ENCODE peak calls at places on chromosomes 12 and 14, in five cellular contexts. Y is suprapubic skin, Q is K562, N is IMR-90, H is left ventricle myocardium inferior. M is an unnamed sample.

GRCh38 chr14:99612737-99613330 is 8.8 kb upstream of the CCDC85C start:
- DNase-seq in Y (no peak), Q (no peak), N (peak), H (no peak), M (peak)

GRCh38 chr14:73740921-73741326 is 26.7 kb upstream of the PNMA1 start:
- DNase-seq in Y (no peak), Q (peak), N (no peak), H (peak), M (peak)

GRCh38 chr12:45217846-45218245 is 2.0 kb downstream of the ANO6 start:
- DNase-seq in Y (no peak), Q (no peak), N (peak), H (no peak), M (no peak)

GRCh38 chr14:41289025-41289424 is 317.7 kb upstream of the LRFN5 start:
- DNase-seq in Y (no peak), Q (no peak), N (no peak), H (no peak), M (no peak)

GRCh38 chr12:6443361-6443983 is 1.3 kb upstream of the CD27 start:
- DNase-seq in Y (no peak), Q (no peak), N (no peak), H (no peak), M (no peak)

GRCh38 chr12:29304388-29304787 is 76.6 kb downstream of the ERGIC2 start:
- DNase-seq in Y (no peak), Q (no peak), N (no peak), H (no peak), M (no peak)

GRCh38 chr12:4829793-4830162 is 79.9 kb upstream of the KCNA1 start:
- DNase-seq in Y (no peak), Q (no peak), N (no peak), H (no peak), M (no peak)

GRCh38 chr12:80445083-80445482 is 1.0 kb downstream of the PTPRQ start:
- DNase-seq in Y (no peak), Q (no peak), N (peak), H (no peak), M (peak)

GRCh38 chr14:95614335-95614734 is 71.9 kb upstream of the TCL1B start:
- DNase-seq in Y (no peak), Q (no peak), N (no peak), H (no peak), M (no peak)

GRCh38 chr12:117985182-117985581 is 16.4 kb upstream of the KSR2 start:
- DNase-seq in Y (no peak), Q (no peak), N (no peak), H (no peak), M (no peak)

GRCh38 chr14:80924365-80925103 is 17.0 kb downstream of the CEP128 start:
- DNase-seq in Y (no peak), Q (no peak), N (no peak), H (no peak), M (no peak)

GRCh38 chr14:29459967-29460366 is 467.7 kb downstream of the PRKD1 start:
- DNase-seq in Y (no peak), Q (no peak), N (no peak), H (no peak), M (no peak)

GRCh38 chr12:52506858-52507715 is 13.1 kb downstream of the KRT5 start:
- DNase-seq in Y (no peak), Q (no peak), N (peak), H (no peak), M (peak)

GRCh38 chr12:51907083-51907863 is at the start of gene ACVRL1:
- DNase-seq in Y (no peak), Q (no peak), N (no peak), H (peak), M (no peak)

GRCh38 chr14:63276492-63277342 is 42.0 kb downstream of the GPHB5 start:
- DNase-seq in Y (no peak), Q (peak), N (peak), H (no peak), M (peak)

GRCh38 chr14:58637040-58637390 is 747 bp upstream of the DACT1 start:
- DNase-seq in Y (no peak), Q (no peak), N (peak), H (peak), M (peak)

GRCh38 chr12:129193263-129193871 is 340.1 kb downstream of the GLT1D1 start:
- DNase-seq in Y (no peak), Q (peak), N (no peak), H (no peak), M (no peak)

GRCh38 chr12:124734224-124734788 is 129.4 kb downstream of the SCARB1 start:
- DNase-seq in Y (no peak), Q (peak), N (peak), H (peak), M (no peak)

GRCh38 chr12:28258998-28259397 is 68.7 kb downstream of the CCDC91 start:
- DNase-seq in Y (no peak), Q (no peak), N (peak), H (no peak), M (peak)

GRCh38 chr14:95523051-95523817 is 6.8 kb upstream of the SYNE3 start:
- DNase-seq in Y (peak), Q (no peak), N (peak), H (no peak), M (peak)

GRCh38 chr14:32593290-32593942 is 264.3 kb downstream of the AKAP6 start:
- DNase-seq in Y (no peak), Q (no peak), N (peak), H (no peak), M (peak)

GRCh38 chr12:127675936-127676335 is 591.0 kb upstream of the TMEM132C start:
- DNase-seq in Y (no peak), Q (no peak), N (no peak), H (no peak), M (no peak)

GRCh38 chr14:21852061-21852664 is 178.5 kb upstream of the OR4E1 start:
- DNase-seq in Y (no peak), Q (peak), N (peak), H (no peak), M (peak)

GRCh38 chr12:103799504-103800251 is 41.4 kb downstream of the NT5DC3 start:
- DNase-seq in Y (no peak), Q (no peak), N (peak), H (no peak), M (peak)

GRCh38 chr14:49853572-49854375 is 1.2 kb upstream of the NEMF start:
- DNase-seq in Y (no peak), Q (peak), N (peak), H (peak), M (peak)
- H3K4me3 ChIP-seq in Y (peak), Q (no peak), N (peak), H (peak), M (peak)

GRCh38 chr12:20950248-20950647 is 139.7 kb downstream of the SLCO1B3 start:
- DNase-seq in Y (no peak), Q (peak), N (no peak), H (no peak), M (peak)
- TF ChIP-seq CTCF in Y (no peak), Q (no peak), N (no peak), H (peak), M (peak)

GRCh38 chr12:22333751-22334695 is 484 bp downstream of the ST8SIA1 start:
- DNase-seq in Y (peak), Q (no peak), N (no peak), H (no peak), M (no peak)
- H3K4me3 ChIP-seq in Y (peak), Q (no peak), N (peak), H (peak), M (peak)

DNA sequence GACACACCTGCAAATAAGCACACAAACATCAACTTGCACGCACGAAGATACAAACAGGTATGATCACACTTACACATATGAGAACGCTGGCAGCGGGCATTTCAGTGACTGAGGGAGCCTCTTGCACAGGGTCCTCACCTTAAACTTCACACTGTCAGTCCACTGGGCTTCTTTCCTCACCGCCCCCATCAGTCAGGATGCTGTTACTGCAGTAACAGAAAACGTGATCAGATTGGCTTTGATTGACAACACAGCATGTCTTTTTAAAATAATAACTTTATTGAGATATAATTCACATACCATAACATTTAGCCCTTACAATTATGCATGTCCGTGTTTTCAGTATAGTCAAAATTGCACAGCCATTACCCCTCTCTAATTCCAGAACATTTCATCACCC is 8.2 kb downstream of the CCDC197 start:
- DNase-seq in Y (no peak), Q (peak), N (no peak), H (no peak), M (no peak)
- TF ChIP-seq CTCF in Y (peak), Q (peak), N (peak), H (peak), M (peak)

GRCh38 chr12:113239811-113240331 is 18.6 kb downstream of the TPCN1 start:
- DNase-seq in Y (peak), Q (no peak), N (no peak), H (peak), M (no peak)

GRCh38 chr12:113240395-113240794 is 19.1 kb downstream of the TPCN1 start:
- DNase-seq in Y (no peak), Q (no peak), N (no peak), H (no peak), M (no peak)

GRCh38 chr12:113237748-113238147 is 16.5 kb downstream of the TPCN1 start:
- DNase-seq in Y (no peak), Q (peak), N (no peak), H (no peak), M (no peak)

GRCh38 chr12:113238309-113238708 is 17.0 kb downstream of the TPCN1 start:
- DNase-seq in Y (peak), Q (peak), N (no peak), H (no peak), M (no peak)

DNA sequence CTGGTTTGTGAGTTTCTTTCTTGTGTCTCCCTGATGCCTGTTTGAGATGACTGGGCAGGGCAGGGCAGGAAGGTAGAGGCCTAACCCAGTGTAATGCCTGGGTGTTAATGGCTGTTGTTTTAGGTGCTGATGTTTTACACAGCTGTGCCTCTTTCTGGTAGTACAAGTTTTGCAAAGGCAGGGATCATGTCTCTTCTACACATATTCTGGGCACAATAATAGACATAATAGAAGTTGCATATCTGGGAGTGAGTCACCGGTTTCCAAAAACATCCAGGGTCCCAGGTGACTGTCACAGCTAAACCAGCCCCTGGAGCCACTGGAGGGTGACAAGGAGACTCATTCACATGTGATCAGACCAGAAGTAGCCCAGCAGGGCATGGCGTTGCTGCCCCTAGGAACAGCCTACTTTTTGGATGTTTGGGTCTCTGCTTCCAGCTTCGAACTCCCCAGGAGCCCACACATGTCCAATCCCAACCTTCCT is 18.1 kb downstream of the TPCN1 start:
- DNase-seq in Y (peak), Q (no peak), N (no peak), H (no peak), M (no peak)
- H3K4me3 ChIP-seq in Y (no peak), Q (no peak), N (no peak), H (no peak), M (no peak)

M was measured in fibroblast of pulmonary artery.